ENCODE peak calls at places on chromosomes 1 and 21, in nine cellular contexts. A is neural crest cell, W is PC-3, F is heart left ventricle, P is endothelial cell, V is type B pancreatic cell, Y is AG04449, T is ovary, U is mammary epithelial cell. B is an unnamed sample.

GRCh38 chr21:35404247-35404646 is 355.1 kb upstream of the RUNX1 start:
- DNase-seq in A (no peak), W (no peak), F (no peak), P (no peak), V (no peak), Y (no peak), T (no peak), U (no peak), B (no peak)

GRCh38 chr1:246587606-246588005 is 21.4 kb downstream of the CNST start:
- DNase-seq in A (no peak), W (peak), F (no peak), P (no peak), V (no peak), Y (no peak), T (no peak), U (peak), B (peak)

GRCh38 chr1:243926803-243927245 is 76.8 kb upstream of the AKT3 start:
- DNase-seq in A (no peak), W (peak), F (no peak), P (no peak), V (no peak), Y (peak), T (no peak), U (peak), B (peak)

GRCh38 chr1:179166663-179167417 is 62.6 kb downstream of the ABL2 start:
- DNase-seq in A (no peak), W (no peak), F (no peak), P (no peak), V (no peak), Y (no peak), T (no peak), U (no peak), B (no peak)

GRCh38 chr1:97999320-97999719 is 78.5 kb upstream of the DPYD start:
- DNase-seq in A (no peak), W (no peak), F (no peak), P (no peak), V (no peak), Y (peak), T (no peak), U (peak), B (no peak)

GRCh38 chr1:33654267-33654832 is 181.9 kb downstream of the ZSCAN20 start:
- DNase-seq in A (peak), W (peak), F (no peak), P (peak), V (no peak), Y (no peak), T (no peak), U (peak), B (peak)

GRCh38 chr1:175197536-175197935 is 5.0 kb upstream of the KIAA0040 start:
- DNase-seq in A (no peak), W (peak), F (no peak), P (no peak), V (no peak), Y (no peak), T (no peak), U (peak), B (peak)

GRCh38 chr21:35503646-35504045 is 454.5 kb upstream of the RUNX1 start:
- DNase-seq in A (no peak), W (no peak), F (no peak), P (no peak), V (no peak), Y (no peak), T (no peak), U (no peak), B (no peak)

GRCh38 chr1:90709535-90709934 is 7.6 kb downstream of the BARHL2 start:
- DNase-seq in A (no peak), W (no peak), F (no peak), P (no peak), V (no peak), Y (no peak), T (no peak), U (no peak), B (no peak)

GRCh38 chr1:242629396-242629795 is 104.9 kb upstream of the PLD5 start:
- DNase-seq in A (no peak), W (peak), F (no peak), P (no peak), V (no peak), Y (no peak), T (no peak), U (peak), B (peak)

GRCh38 chr1:241702436-241702835 is 50.4 kb downstream of the WDR64 start:
- DNase-seq in A (no peak), W (peak), F (no peak), P (no peak), V (no peak), Y (no peak), T (no peak), U (peak), B (peak)

GRCh38 chr21:16040601-16041000 is 310.8 kb downstream of the USP25 start:
- DNase-seq in A (no peak), W (peak), F (no peak), P (no peak), V (no peak), Y (no peak), T (no peak), U (peak), B (peak)

GRCh38 chr1:248822148-248823032 is 3.3 kb downstream of the SH3BP5L start:
- DNase-seq in A (no peak), W (peak), F (no peak), P (peak), V (peak), Y (no peak), T (no peak), U (no peak), B (no peak)

GRCh38 chr1:38735651-38736161 is 123.9 kb downstream of the RRAGC start:
- DNase-seq in A (no peak), W (no peak), F (no peak), P (no peak), V (no peak), Y (peak), T (no peak), U (peak), B (peak)

GRCh38 chr21:32800056-32800455 is 28.5 kb upstream of the PAXBP1 start:
- DNase-seq in A (no peak), W (no peak), F (no peak), P (no peak), V (no peak), Y (no peak), T (no peak), U (no peak), B (no peak)

GRCh38 chr21:37700641-37701202 is 215.5 kb downstream of the KCNJ6 start:
- DNase-seq in A (peak), W (peak), F (peak), P (peak), V (no peak), Y (peak), T (no peak), U (peak), B (peak)

GRCh38 chr1:176820292-176821056 is 344.0 kb downstream of the ASTN1 start:
- DNase-seq in A (no peak), W (no peak), F (no peak), P (no peak), V (no peak), Y (no peak), T (no peak), U (no peak), B (no peak)

GRCh38 chr1:26733982-26734381 is 38.2 kb downstream of the ARID1A start:
- DNase-seq in A (no peak), W (peak), F (no peak), P (no peak), V (no peak), Y (peak), T (no peak), U (peak), B (peak)

GRCh38 chr1:87127581-87127980 is 201.1 kb upstream of the LMO4 start:
- DNase-seq in A (no peak), W (no peak), F (no peak), P (no peak), V (no peak), Y (no peak), T (no peak), U (no peak), B (no peak)

GRCh38 chr1:173042806-173043205 is 7.9 kb downstream of the TNFSF18 start:
- DNase-seq in A (no peak), W (peak), F (no peak), P (no peak), V (no peak), Y (no peak), T (no peak), U (no peak), B (no peak)

GRCh38 chr21:33844104-33844889 is 71.3 kb downstream of the ATP5PO start:
- DNase-seq in A (peak), W (no peak), F (peak), P (no peak), V (no peak), Y (no peak), T (no peak), U (no peak), B (no peak)

GRCh38 chr1:228464487-228464983 is 22.6 kb upstream of the RNF187 start:
- DNase-seq in A (peak), W (no peak), F (peak), P (peak), V (peak), Y (no peak), T (peak), U (peak), B (no peak)

GRCh38 chr1:41862411-41863221 is 56.1 kb downstream of the HIVEP3 start:
- DNase-seq in A (no peak), W (peak), F (no peak), P (no peak), V (no peak), Y (peak), T (no peak), U (peak), B (peak)

GRCh38 chr1:25889470-25889869 is 14.0 kb upstream of the PAQR7 start:
- DNase-seq in A (no peak), W (peak), F (no peak), P (no peak), V (no peak), Y (no peak), T (peak), U (no peak), B (no peak)

GRCh38 chr1:228530951-228531731 is 44.0 kb downstream of the RNF187 start:
- DNase-seq in A (no peak), W (no peak), F (no peak), P (no peak), V (no peak), Y (no peak), T (no peak), U (no peak), B (no peak)

GRCh38 chr21:29580886-29581285 is 282.2 kb downstream of the BACH1 start:
- DNase-seq in A (no peak), W (no peak), F (no peak), P (no peak), V (no peak), Y (no peak), T (no peak), U (no peak), B (no peak)

GRCh38 chr21:26405071-26405470 is 168.0 kb downstream of the CYYR1 start:
- DNase-seq in A (no peak), W (peak), F (no peak), P (no peak), V (no peak), Y (peak), T (no peak), U (peak), B (no peak)

GRCh38 chr1:61531725-61532124 is 193.2 kb downstream of the TM2D1 start:
- DNase-seq in A (no peak), W (no peak), F (no peak), P (no peak), V (no peak), Y (no peak), T (no peak), U (no peak), B (no peak)

GRCh38 chr1:32786856-32787255 is 30.3 kb downstream of the YARS1 start:
- DNase-seq in A (no peak), W (peak), F (no peak), P (no peak), V (no peak), Y (no peak), T (no peak), U (no peak), B (no peak)

GRCh38 chr1:101371259-101371658 is 134.4 kb downstream of the S1PR1 start:
- DNase-seq in A (no peak), W (peak), F (no peak), P (no peak), V (no peak), Y (no peak), T (no peak), U (peak), B (peak)

GRCh38 chr1:20095564-20096434 is 23.5 kb downstream of the PLA2G2D start:
- DNase-seq in A (no peak), W (no peak), F (no peak), P (no peak), V (no peak), Y (no peak), T (no peak), U (no peak), B (no peak)

GRCh38 chr1:170885551-170885950 is 49.8 kb upstream of the MROH9 start:
- DNase-seq in A (no peak), W (no peak), F (no peak), P (no peak), V (no peak), Y (no peak), T (no peak), U (no peak), B (no peak)

GRCh38 chr1:170886460-170886859 is 48.9 kb upstream of the MROH9 start:
- DNase-seq in A (no peak), W (no peak), F (no peak), P (no peak), V (no peak), Y (no peak), T (no peak), U (no peak), B (no peak)

GRCh38 chr1:170881268-170882265 is 53.8 kb upstream of the MROH9 start:
- DNase-seq in A (no peak), W (peak), F (no peak), P (no peak), V (no peak), Y (no peak), T (no peak), U (peak), B (peak)
- TF ChIP-seq CTCF in A (peak), W (peak), F (peak), P (no peak), V (peak), Y (peak), T (peak), U (peak), B (peak)

DNA sequence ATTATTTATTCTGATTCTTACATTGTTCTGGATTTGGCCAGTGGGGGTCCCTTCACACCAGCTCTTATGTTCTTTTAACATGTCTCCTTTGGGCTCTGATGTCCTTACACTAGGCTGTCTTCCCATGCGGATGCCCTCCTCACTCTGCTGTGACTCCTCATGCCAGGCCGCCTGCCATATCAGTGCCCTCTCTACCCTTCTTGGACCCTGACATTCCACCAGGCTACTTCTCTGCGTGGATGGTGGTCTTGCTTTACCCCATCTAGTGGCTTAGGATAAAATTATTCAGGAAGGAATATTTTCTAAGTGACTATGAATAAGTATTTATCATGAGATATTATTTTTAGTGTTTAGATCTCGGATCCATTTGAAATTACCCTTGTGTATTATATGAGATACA is 21.2 kb downstream of the ATF6 start:
- DNase-seq in A (no peak), W (no peak), F (no peak), P (no peak), V (no peak), Y (no peak), T (no peak), U (no peak), B (no peak)
- TF ChIP-seq CTCF in A (no peak), W (peak), F (no peak), P (no peak), V (peak), Y (no peak), T (no peak), U (no peak), B (no peak)

GRCh38 chr21:45496151-45496967 is 45.9 kb downstream of the SLC19A1 start:
- DNase-seq in A (no peak), W (no peak), F (peak), P (no peak), V (no peak), Y (no peak), T (no peak), U (no peak), B (no peak)
- TF ChIP-seq CTCF in A (no peak), W (no peak), F (no peak), P (no peak), V (no peak), Y (no peak), T (no peak), U (no peak), B (no peak)

GRCh38 chr1:21175670-21176581 is 771 bp downstream of the EIF4G3 start:
- DNase-seq in A (peak), W (no peak), F (peak), P (peak), V (no peak), Y (no peak), T (peak), U (no peak), B (peak)
- TF ChIP-seq CTCF in A (peak), W (no peak), F (no peak), P (no peak), V (peak), Y (no peak), T (no peak), U (no peak), B (no peak)

GRCh38 chr1:207794861-207795260 is 43.0 kb downstream of the CD46 start:
- DNase-seq in A (no peak), W (no peak), F (no peak), P (no peak), V (no peak), Y (no peak), T (no peak), U (no peak), B (no peak)
- TF ChIP-seq CTCF in A (no peak), W (no peak), F (no peak), P (no peak), V (no peak), Y (no peak), T (no peak), U (no peak), B (no peak)

GRCh38 chr21:20971296-20971921 is 26.8 kb upstream of the NCAM2 start:
- DNase-seq in A (peak), W (peak), F (no peak), P (peak), V (no peak), Y (peak), T (no peak), U (no peak), B (peak)

GRCh38 chr21:20968391-20968790 is 29.8 kb upstream of the NCAM2 start:
- DNase-seq in A (no peak), W (no peak), F (no peak), P (no peak), V (no peak), Y (no peak), T (no peak), U (no peak), B (peak)

DNA sequence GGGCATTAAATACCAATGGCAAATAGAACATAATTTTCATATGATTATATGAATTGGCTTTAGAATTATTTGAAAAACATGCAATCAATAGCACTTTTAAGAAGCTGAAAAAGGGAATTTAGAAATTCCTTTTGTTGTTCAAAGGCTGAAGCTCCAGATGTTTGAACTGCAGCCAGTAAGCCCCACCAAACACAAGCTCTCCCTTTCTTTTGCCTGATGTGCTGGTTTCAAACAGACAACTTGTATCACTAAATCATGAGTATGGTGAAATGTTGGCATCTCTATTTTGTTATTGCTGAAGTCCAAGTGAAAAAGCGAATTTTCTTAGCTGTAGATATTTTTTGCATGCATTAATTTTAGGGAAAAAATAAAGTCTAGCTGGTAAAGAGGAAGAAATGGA is 27.5 kb upstream of the NCAM2 start:
- DNase-seq in A (no peak), W (no peak), F (no peak), P (no peak), V (no peak), Y (no peak), T (no peak), U (no peak), B (no peak)
- TF ChIP-seq CTCF in A (no peak), W (no peak), F (no peak), P (no peak), V (no peak), Y (no peak), T (no peak), U (no peak), B (no peak)

DNA sequence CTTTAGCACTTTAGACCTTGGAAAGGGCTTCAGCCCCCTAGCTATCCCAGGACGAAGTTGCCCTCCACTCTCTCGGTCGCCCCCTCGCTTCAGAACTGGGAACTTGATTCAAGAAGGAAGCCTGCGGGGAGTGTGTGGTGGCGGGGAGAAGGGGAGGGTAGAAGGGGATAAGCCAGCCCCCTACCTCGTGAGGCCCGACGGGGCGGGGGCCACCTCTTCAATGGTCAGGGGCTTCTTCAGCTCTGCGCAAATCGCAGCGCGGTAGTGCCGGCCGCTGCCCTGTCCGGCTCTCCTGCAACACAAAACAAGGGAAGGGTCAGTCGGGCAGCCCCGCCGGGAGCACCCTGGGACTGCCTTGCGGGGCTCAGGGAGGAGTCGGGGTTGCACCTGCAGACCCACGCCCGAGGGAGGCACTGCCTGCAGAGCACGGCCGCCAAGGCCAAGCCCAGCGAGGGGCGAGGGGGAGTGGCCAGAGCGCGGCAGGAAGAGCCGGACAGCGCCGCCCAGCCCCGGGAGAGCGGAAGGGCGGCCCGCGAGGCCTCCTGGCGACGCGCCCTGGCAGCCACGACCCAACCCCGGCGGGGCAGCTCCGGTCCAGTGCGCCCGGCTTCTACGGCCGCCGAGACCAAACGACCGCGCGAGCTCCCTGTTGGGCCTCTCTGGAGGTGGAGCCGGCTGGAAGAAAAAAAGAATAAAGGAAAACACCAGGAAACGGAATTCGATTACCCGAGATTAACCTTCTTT is 56.2 kb upstream of the RASAL2 start:
- DNase-seq in A (peak), W (peak), F (peak), P (peak), V (peak), Y (no peak), T (peak), U (peak), B (no peak)
- TF ChIP-seq CTCF in A (peak), W (peak), F (peak), P (peak), V (peak), Y (peak), T (peak), U (peak), B (no peak)

B was measured in MCF 10A.